ENCODE peak calls at places on chromosomes 13 and 19, in eight cellular contexts. One of them, this sample, is unnamed.

GRCh38 chr13:26558074-26558805 is 757 bp downstream of the WASF3 start:
- DNase-seq in hepatocyte: no peak
- DNase-seq in breast epithelium: no peak
- DNase-seq in choroid plexus epithelial cell: peak
- DNase-seq in AG04450: no peak
- DNase-seq in tibial nerve: no peak
- DNase-seq in sigmoid colon: no peak
- DNase-seq in uterus: no peak
- DNase-seq in this sample: no peak

GRCh38 chr13:39821977-39822376 is 166.5 kb downstream of the COG6 start:
- DNase-seq in AG04450: no peak
- DNase-seq in sigmoid colon: no peak
- DNase-seq in choroid plexus epithelial cell: no peak
- DNase-seq in tibial nerve: no peak
- DNase-seq in uterus: no peak
- DNase-seq in hepatocyte: no peak
- DNase-seq in breast epithelium: no peak
- DNase-seq in this sample: no peak

GRCh38 chr13:71704650-71705049 is 162.4 kb downstream of the DACH1 start:
- DNase-seq in tibial nerve: no peak
- DNase-seq in uterus: no peak
- DNase-seq in hepatocyte: no peak
- DNase-seq in sigmoid colon: no peak
- DNase-seq in breast epithelium: no peak
- DNase-seq in AG04450: no peak
- DNase-seq in choroid plexus epithelial cell: no peak
- DNase-seq in this sample: no peak

GRCh38 chr13:107375701-107376350 is 807.9 kb upstream of the ARGLU1 start:
- DNase-seq in AG04450: no peak
- DNase-seq in uterus: no peak
- DNase-seq in sigmoid colon: no peak
- DNase-seq in breast epithelium: no peak
- DNase-seq in choroid plexus epithelial cell: no peak
- DNase-seq in tibial nerve: no peak
- DNase-seq in hepatocyte: no peak
- DNase-seq in this sample: no peak

GRCh38 chr19:38389101-38389925 is 816 bp downstream of the SPRED3 start:
- DNase-seq in sigmoid colon: no peak
- DNase-seq in breast epithelium: no peak
- DNase-seq in tibial nerve: no peak
- DNase-seq in choroid plexus epithelial cell: peak
- DNase-seq in AG04450: peak
- DNase-seq in uterus: no peak
- DNase-seq in hepatocyte: peak
- DNase-seq in this sample: peak

GRCh38 chr13:30796132-30796832 is 60.9 kb downstream of the ALOX5AP start:
- DNase-seq in hepatocyte: no peak
- DNase-seq in uterus: no peak
- DNase-seq in sigmoid colon: peak
- DNase-seq in choroid plexus epithelial cell: peak
- DNase-seq in breast epithelium: peak
- DNase-seq in AG04450: no peak
- DNase-seq in tibial nerve: no peak
- DNase-seq in this sample: no peak

GRCh38 chr13:73358606-73359005 is 299.8 kb downstream of the KLF5 start:
- DNase-seq in tibial nerve: no peak
- DNase-seq in choroid plexus epithelial cell: no peak
- DNase-seq in sigmoid colon: no peak
- DNase-seq in breast epithelium: no peak
- DNase-seq in uterus: no peak
- DNase-seq in hepatocyte: no peak
- DNase-seq in AG04450: no peak
- DNase-seq in this sample: no peak

GRCh38 chr19:47582320-47582909 is 9.5 kb upstream of the ZNF541 start:
- DNase-seq in uterus: no peak
- DNase-seq in breast epithelium: no peak
- DNase-seq in tibial nerve: no peak
- DNase-seq in hepatocyte: no peak
- DNase-seq in choroid plexus epithelial cell: peak
- DNase-seq in sigmoid colon: no peak
- DNase-seq in AG04450: no peak
- DNase-seq in this sample: no peak

GRCh38 chr19:42366676-42367075 is 23.4 kb downstream of the CNFN start:
- DNase-seq in AG04450: no peak
- DNase-seq in tibial nerve: no peak
- DNase-seq in choroid plexus epithelial cell: no peak
- DNase-seq in breast epithelium: no peak
- DNase-seq in uterus: no peak
- DNase-seq in sigmoid colon: no peak
- DNase-seq in hepatocyte: no peak
- DNase-seq in this sample: no peak

GRCh38 chr13:44474122-44474910 is 100.7 kb downstream of the SERP2 start:
- DNase-seq in AG04450: no peak
- DNase-seq in uterus: no peak
- DNase-seq in hepatocyte: no peak
- DNase-seq in choroid plexus epithelial cell: peak
- DNase-seq in breast epithelium: no peak
- DNase-seq in sigmoid colon: no peak
- DNase-seq in tibial nerve: no peak
- DNase-seq in this sample: peak

GRCh38 chr13:43266953-43267615 is 243.7 kb downstream of the DNAJC15 start:
- DNase-seq in tibial nerve: no peak
- DNase-seq in breast epithelium: no peak
- DNase-seq in uterus: no peak
- DNase-seq in choroid plexus epithelial cell: no peak
- DNase-seq in sigmoid colon: no peak
- DNase-seq in AG04450: no peak
- DNase-seq in hepatocyte: no peak
- DNase-seq in this sample: no peak

GRCh38 chr19:11031421-11032070 is 57.7 kb upstream of the LDLR start:
- DNase-seq in tibial nerve: no peak
- DNase-seq in hepatocyte: no peak
- DNase-seq in sigmoid colon: no peak
- DNase-seq in choroid plexus epithelial cell: no peak
- DNase-seq in AG04450: no peak
- DNase-seq in breast epithelium: no peak
- DNase-seq in uterus: no peak
- DNase-seq in this sample: no peak

GRCh38 chr19:38494379-38494778 is 60.9 kb downstream of the RYR1 start:
- DNase-seq in hepatocyte: no peak
- DNase-seq in AG04450: no peak
- DNase-seq in sigmoid colon: no peak
- DNase-seq in uterus: no peak
- DNase-seq in tibial nerve: no peak
- DNase-seq in breast epithelium: no peak
- DNase-seq in choroid plexus epithelial cell: no peak
- DNase-seq in this sample: no peak

GRCh38 chr19:30165228-30165813 is 206.9 kb upstream of the ZNF536 start:
- DNase-seq in tibial nerve: no peak
- DNase-seq in uterus: no peak
- DNase-seq in hepatocyte: no peak
- DNase-seq in AG04450: no peak
- DNase-seq in breast epithelium: no peak
- DNase-seq in sigmoid colon: no peak
- DNase-seq in choroid plexus epithelial cell: no peak
- DNase-seq in this sample: no peak

GRCh38 chr13:51146667-51147066 is 35.6 kb upstream of the C13orf42 start:
- DNase-seq in sigmoid colon: no peak
- DNase-seq in AG04450: no peak
- DNase-seq in breast epithelium: no peak
- DNase-seq in choroid plexus epithelial cell: no peak
- DNase-seq in uterus: no peak
- DNase-seq in tibial nerve: no peak
- DNase-seq in hepatocyte: no peak
- DNase-seq in this sample: no peak

GRCh38 chr19:805161-805561 is 7.9 kb downstream of the PTBP1 start:
- DNase-seq in hepatocyte: no peak
- DNase-seq in breast epithelium: no peak
- DNase-seq in AG04450: no peak
- DNase-seq in sigmoid colon: no peak
- DNase-seq in tibial nerve: no peak
- DNase-seq in uterus: no peak
- DNase-seq in choroid plexus epithelial cell: no peak
- DNase-seq in this sample: no peak

GRCh38 chr19:808176-808741 is 11.0 kb downstream of the PTBP1 start:
- DNase-seq in choroid plexus epithelial cell: no peak
- DNase-seq in sigmoid colon: no peak
- DNase-seq in AG04450: no peak
- DNase-seq in hepatocyte: no peak
- DNase-seq in uterus: no peak
- DNase-seq in tibial nerve: no peak
- DNase-seq in breast epithelium: no peak
- DNase-seq in this sample: no peak

GRCh38 chr19:807627-808175 is 10.4 kb downstream of the PTBP1 start:
- DNase-seq in choroid plexus epithelial cell: no peak
- DNase-seq in sigmoid colon: no peak
- DNase-seq in hepatocyte: no peak
- DNase-seq in AG04450: no peak
- DNase-seq in breast epithelium: no peak
- DNase-seq in tibial nerve: no peak
- DNase-seq in uterus: no peak
- DNase-seq in this sample: no peak

GRCh38 chr19:805600-806550 is 8.6 kb downstream of the PTBP1 start:
- DNase-seq in tibial nerve: no peak
- DNase-seq in sigmoid colon: no peak
- DNase-seq in breast epithelium: no peak
- DNase-seq in choroid plexus epithelial cell: no peak
- DNase-seq in AG04450: no peak
- DNase-seq in uterus: no peak
- DNase-seq in hepatocyte: no peak
- DNase-seq in this sample: no peak

GRCh38 chr19:806815-807421 is 9.7 kb downstream of the PTBP1 start:
- DNase-seq in sigmoid colon: no peak
- DNase-seq in breast epithelium: no peak
- DNase-seq in uterus: no peak
- DNase-seq in AG04450: no peak
- DNase-seq in choroid plexus epithelial cell: no peak
- DNase-seq in hepatocyte: no peak
- DNase-seq in tibial nerve: no peak
- DNase-seq in this sample: no peak
- TF ChIP-seq CTCF in sigmoid colon: no peak
- TF ChIP-seq CTCF in breast epithelium: no peak
- TF ChIP-seq CTCF in uterus: no peak
- TF ChIP-seq CTCF in AG04450: no peak
- TF ChIP-seq CTCF in choroid plexus epithelial cell: no peak
- TF ChIP-seq CTCF in hepatocyte: no peak
- TF ChIP-seq CTCF in tibial nerve: no peak
- TF ChIP-seq CTCF in this sample: no peak

GRCh38 chr19:54462072-54462712 is 1.4 kb downstream of the LENG9 start:
- DNase-seq in AG04450: no peak
- DNase-seq in sigmoid colon: peak
- DNase-seq in choroid plexus epithelial cell: no peak
- DNase-seq in hepatocyte: no peak
- DNase-seq in tibial nerve: no peak
- DNase-seq in uterus: no peak
- DNase-seq in breast epithelium: no peak
- DNase-seq in this sample: no peak
- H3K4me3 ChIP-seq in AG04450: peak
- H3K4me3 ChIP-seq in sigmoid colon: peak
- H3K4me3 ChIP-seq in choroid plexus epithelial cell: peak
- H3K4me3 ChIP-seq in hepatocyte: no peak
- H3K4me3 ChIP-seq in tibial nerve: peak
- H3K4me3 ChIP-seq in uterus: peak
- H3K4me3 ChIP-seq in breast epithelium: peak
- H3K4me3 ChIP-seq in this sample: peak

GRCh38 chr19:48993175-48994034 is at the start of the genes GYS1 and RUVBL2:
- DNase-seq in AG04450: peak
- DNase-seq in choroid plexus epithelial cell: peak
- DNase-seq in uterus: peak
- DNase-seq in hepatocyte: peak
- DNase-seq in tibial nerve: peak
- DNase-seq in breast epithelium: peak
- DNase-seq in sigmoid colon: peak
- DNase-seq in this sample: peak

GRCh38 chr19:48992571-48993174 is 436 bp downstream of the GYS1 start:
- DNase-seq in AG04450: no peak
- DNase-seq in choroid plexus epithelial cell: no peak
- DNase-seq in sigmoid colon: peak
- DNase-seq in hepatocyte: no peak
- DNase-seq in tibial nerve: no peak
- DNase-seq in breast epithelium: no peak
- DNase-seq in uterus: no peak
- DNase-seq in this sample: no peak

GRCh38 chr19:48999481-49000325 is 6.0 kb downstream of the RUVBL2 start:
- DNase-seq in uterus: no peak
- DNase-seq in tibial nerve: no peak
- DNase-seq in hepatocyte: peak
- DNase-seq in choroid plexus epithelial cell: peak
- DNase-seq in sigmoid colon: no peak
- DNase-seq in AG04450: peak
- DNase-seq in breast epithelium: no peak
- DNase-seq in this sample: no peak

GRCh38 chr19:48994035-48994386 is 324 bp downstream of the RUVBL2 start:
- DNase-seq in tibial nerve: no peak
- DNase-seq in breast epithelium: no peak
- DNase-seq in AG04450: no peak
- DNase-seq in choroid plexus epithelial cell: no peak
- DNase-seq in sigmoid colon: no peak
- DNase-seq in uterus: no peak
- DNase-seq in hepatocyte: no peak
- DNase-seq in this sample: no peak

DNA sequence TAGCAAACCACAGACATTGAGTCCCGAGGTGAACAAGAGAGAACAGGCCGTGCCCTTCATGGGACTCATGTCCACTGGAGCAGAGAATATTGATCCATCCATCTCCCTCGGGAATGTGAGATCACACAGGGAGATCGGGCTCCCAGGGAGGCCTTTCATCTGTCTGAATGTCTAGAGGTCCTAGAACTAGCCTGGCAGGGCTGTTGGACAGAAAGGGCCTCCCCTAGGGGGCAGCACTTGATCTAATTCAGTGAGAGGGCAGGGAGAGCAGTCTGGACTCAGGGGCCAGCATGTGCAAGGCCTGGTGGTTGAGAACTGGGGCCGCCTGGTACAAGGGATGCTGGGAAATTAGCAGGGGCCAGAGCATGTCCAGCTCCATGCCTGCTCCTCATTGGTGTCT is 4.3 kb downstream of the RUVBL2 start:
- DNase-seq in breast epithelium: no peak
- DNase-seq in tibial nerve: no peak
- DNase-seq in uterus: no peak
- DNase-seq in AG04450: no peak
- DNase-seq in choroid plexus epithelial cell: peak
- DNase-seq in hepatocyte: peak
- DNase-seq in sigmoid colon: no peak
- DNase-seq in this sample: no peak
- TF ChIP-seq CTCF in breast epithelium: no peak
- TF ChIP-seq CTCF in tibial nerve: no peak
- TF ChIP-seq CTCF in uterus: no peak
- TF ChIP-seq CTCF in AG04450: peak
- TF ChIP-seq CTCF in choroid plexus epithelial cell: peak
- TF ChIP-seq CTCF in hepatocyte: peak
- TF ChIP-seq CTCF in sigmoid colon: no peak
- TF ChIP-seq CTCF in this sample: peak

DNA sequence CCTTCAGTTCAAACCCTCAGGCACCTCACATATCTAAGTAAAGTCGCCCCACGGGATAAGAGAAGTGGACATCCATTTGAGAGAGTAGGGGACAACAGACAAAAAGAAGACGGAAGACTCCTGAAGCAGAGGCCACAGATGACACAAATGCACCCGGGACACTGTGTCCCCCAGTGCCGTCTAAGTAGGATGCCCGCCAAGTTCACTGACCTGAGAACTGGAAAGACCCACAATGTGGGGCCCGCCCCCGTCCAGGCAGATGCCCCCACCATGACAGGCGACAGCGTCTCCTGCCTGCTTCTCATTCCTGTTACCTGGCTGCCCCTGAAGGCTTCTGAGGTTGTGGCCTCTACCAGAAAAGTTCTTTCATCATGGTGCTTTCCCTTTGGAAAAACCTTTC is 16.9 kb downstream of the ANKRD27 start:
- DNase-seq in tibial nerve: no peak
- DNase-seq in choroid plexus epithelial cell: no peak
- DNase-seq in breast epithelium: no peak
- DNase-seq in AG04450: no peak
- DNase-seq in uterus: no peak
- DNase-seq in hepatocyte: no peak
- DNase-seq in sigmoid colon: no peak
- DNase-seq in this sample: no peak
- H3K4me3 ChIP-seq in tibial nerve: no peak
- H3K4me3 ChIP-seq in choroid plexus epithelial cell: no peak
- H3K4me3 ChIP-seq in breast epithelium: no peak
- H3K4me3 ChIP-seq in AG04450: no peak
- H3K4me3 ChIP-seq in uterus: no peak
- H3K4me3 ChIP-seq in hepatocyte: no peak
- H3K4me3 ChIP-seq in sigmoid colon: no peak
- H3K4me3 ChIP-seq in this sample: no peak